ENCODE peak calls at places on chromosomes 5 and 9, in five cellular contexts. One of them, this sample, is unnamed.

GRCh38 chr5:10376530-10376929 is 23.0 kb downstream of the MARCHF6 start:
- DNase-seq in NCI-H2081: no peak
- DNase-seq in lung: no peak
- DNase-seq in transverse colon: no peak
- DNase-seq in left ventricle myocardium inferior: no peak
- DNase-seq in this sample: no peak

GRCh38 chr9:96818535-96818934 is 35.8 kb downstream of the ZNF782 start:
- DNase-seq in NCI-H2081: no peak
- DNase-seq in left ventricle myocardium inferior: no peak
- DNase-seq in transverse colon: no peak
- DNase-seq in lung: no peak
- DNase-seq in this sample: no peak

GRCh38 chr5:141858084-141858765 is 20.0 kb downstream of the PCDH1 start:
- DNase-seq in NCI-H2081: no peak
- DNase-seq in transverse colon: no peak
- DNase-seq in left ventricle myocardium inferior: no peak
- DNase-seq in lung: no peak
- DNase-seq in this sample: no peak

GRCh38 chr9:18806277-18806676 is 226.7 kb downstream of the SAXO1 start:
- DNase-seq in lung: no peak
- DNase-seq in transverse colon: no peak
- DNase-seq in NCI-H2081: no peak
- DNase-seq in left ventricle myocardium inferior: no peak
- DNase-seq in this sample: no peak

GRCh38 chr9:88949425-88949824 is 41.8 kb upstream of the S1PR3 start:
- DNase-seq in left ventricle myocardium inferior: peak
- DNase-seq in transverse colon: no peak
- DNase-seq in NCI-H2081: no peak
- DNase-seq in lung: peak
- DNase-seq in this sample: no peak

GRCh38 chr9:135670721-135671590 is 7.8 kb downstream of the LCN9 start:
- DNase-seq in NCI-H2081: no peak
- DNase-seq in left ventricle myocardium inferior: no peak
- DNase-seq in transverse colon: no peak
- DNase-seq in lung: no peak
- DNase-seq in this sample: no peak

GRCh38 chr9:92183449-92183848 is 68.2 kb upstream of the SPTLC1 start:
- DNase-seq in transverse colon: no peak
- DNase-seq in lung: no peak
- DNase-seq in NCI-H2081: no peak
- DNase-seq in left ventricle myocardium inferior: no peak
- DNase-seq in this sample: no peak

GRCh38 chr9:31030741-31031202 is 1353.7 kb upstream of the ACO1 start:
- DNase-seq in lung: no peak
- DNase-seq in left ventricle myocardium inferior: no peak
- DNase-seq in NCI-H2081: no peak
- DNase-seq in transverse colon: no peak
- DNase-seq in this sample: no peak

GRCh38 chr9:113511047-113511521 is 47.6 kb downstream of the RGS3 start:
- DNase-seq in transverse colon: peak
- DNase-seq in left ventricle myocardium inferior: peak
- DNase-seq in lung: no peak
- DNase-seq in NCI-H2081: peak
- DNase-seq in this sample: no peak

GRCh38 chr5:129046151-129046550 is 48.4 kb upstream of the ISOC1 start:
- DNase-seq in left ventricle myocardium inferior: no peak
- DNase-seq in NCI-H2081: no peak
- DNase-seq in lung: no peak
- DNase-seq in transverse colon: no peak
- DNase-seq in this sample: no peak

GRCh38 chr5:77638763-77639451 is 394 bp upstream of the OTP start:
- DNase-seq in left ventricle myocardium inferior: no peak
- DNase-seq in lung: no peak
- DNase-seq in NCI-H2081: no peak
- DNase-seq in transverse colon: no peak
- DNase-seq in this sample: no peak

GRCh38 chr9:84970432-84970831 is 300.9 kb downstream of the NTRK2 start:
- DNase-seq in transverse colon: peak
- DNase-seq in left ventricle myocardium inferior: no peak
- DNase-seq in lung: no peak
- DNase-seq in NCI-H2081: no peak
- DNase-seq in this sample: no peak

GRCh38 chr5:122144236-122144635 is 14.9 kb downstream of the ZNF474 start:
- DNase-seq in NCI-H2081: no peak
- DNase-seq in left ventricle myocardium inferior: no peak
- DNase-seq in lung: no peak
- DNase-seq in transverse colon: no peak
- DNase-seq in this sample: no peak

This sample was measured in CD4-positive, CD25-positive, alpha-beta regulatory T cell.